ENCODE peak calls at places on chromosome 2, in six cellular contexts. V is dorsolateral prefrontal cortex; U is naive thymus-derived CD8-positive, alpha-beta T cell; Z is T-helper 2 cell; P is stimulated activated CD8-positive, alpha-beta memory T cell treated with anti-CD3 and anti-CD28 coated beads, Interleukin-15, amount 100 ng/mL, for 24 hours; K is T-cell. W is an unnamed sample.

GRCh38 chr2:231601356-231602229 is 8.9 kb downstream of the TEX44 start:
- DNase-seq in Z (peak), V (peak), U (peak), P (peak), K (peak), W (peak)

GRCh38 chr2:219245148-219245898 is at the start of the genes GLB1L and STK16:
- DNase-seq in V (peak), P (peak), K (peak), Z (peak), U (peak), W (peak)

GRCh38 chr2:164824865-164825264 is 16.8 kb downstream of the COBLL1 start:
- DNase-seq in Z (no peak), P (no peak), U (no peak), V (no peak), K (no peak), W (no peak)

GRCh38 chr2:238418196-238418998 is 8.3 kb upstream of the ASB1 start:
- DNase-seq in U (no peak), V (no peak), P (no peak), Z (no peak), K (no peak), W (no peak)

GRCh38 chr2:2671826-2672225 is 340.8 kb upstream of the MYT1L start:
- DNase-seq in U (no peak), Z (no peak), P (no peak), K (no peak), V (no peak), W (no peak)

GRCh38 chr2:68426885-68427579 is 40.1 kb downstream of the FBXO48 start:
- DNase-seq in V (no peak), K (no peak), Z (no peak), P (no peak), U (no peak), W (no peak)

GRCh38 chr2:240782886-240783818 is 36.9 kb downstream of the KIF1A start:
- DNase-seq in U (no peak), K (no peak), P (no peak), Z (no peak), V (no peak), W (no peak)

GRCh38 chr2:56008661-56009411 is 85.3 kb upstream of the EFEMP1 start:
- DNase-seq in K (no peak), Z (no peak), V (peak), P (no peak), U (no peak), W (no peak)

GRCh38 chr2:38384344-38384743 is 7.3 kb upstream of the ATL2 start:
- DNase-seq in K (no peak), U (no peak), P (no peak), Z (no peak), V (no peak), W (no peak)

GRCh38 chr2:167294031-167294774 is 405.9 kb downstream of the XIRP2 start:
- DNase-seq in K (no peak), U (no peak), P (no peak), Z (no peak), V (peak), W (no peak)

GRCh38 chr2:181457121-181457740 is at the start of gene ITGA4:
- DNase-seq in Z (peak), P (peak), K (peak), V (peak), U (peak), W (peak)

GRCh38 chr2:44649426-44649825 is 287.7 kb downstream of the CAMKMT start:
- DNase-seq in Z (no peak), P (no peak), V (no peak), K (no peak), U (no peak), W (no peak)

GRCh38 chr2:77127345-77127744 is 394.8 kb downstream of the LRRTM4 start:
- DNase-seq in P (no peak), Z (no peak), U (no peak), V (no peak), K (no peak), W (no peak)

GRCh38 chr2:144183744-144184143 is 336.2 kb downstream of the ZEB2 start:
- DNase-seq in P (peak), V (no peak), Z (peak), K (peak), U (peak), W (peak)

GRCh38 chr2:98465456-98466201 is 21.0 kb downstream of the INPP4A start:
- DNase-seq in Z (peak), V (peak), K (peak), U (peak), P (no peak), W (peak)

GRCh38 chr2:200482194-200482593 is 27.7 kb downstream of the KCTD18 start:
- DNase-seq in P (no peak), V (no peak), U (no peak), Z (no peak), K (no peak), W (no peak)

GRCh38 chr2:18911416-18911815 is 322.0 kb upstream of the NT5C1B start:
- DNase-seq in Z (no peak), V (no peak), K (no peak), U (no peak), P (no peak), W (no peak)

GRCh38 chr2:228103379-228103778 is 78.1 kb downstream of the SPHKAP start:
- DNase-seq in Z (no peak), V (no peak), U (no peak), P (no peak), K (no peak), W (no peak)